ENCODE peak calls at places on chromosomes 16 and 17, in ten cellular contexts. One of them, this sample, is unnamed.

GRCh38 chr17:29569245-29569950 is 897 bp downstream of the TP53I13 start:
- DNase-seq in A549: no peak
- DNase-seq in CD8-positive, alpha-beta T cell: no peak
- DNase-seq in spleen: peak
- DNase-seq in Peyer's patch: no peak
- DNase-seq in HFFc6: peak
- DNase-seq in tibial nerve: no peak
- DNase-seq in GM10248: no peak
- DNase-seq in transverse colon: no peak
- DNase-seq in Calu3: no peak
- DNase-seq in this sample: no peak

GRCh38 chr17:76704799-76705198 is 6.0 kb downstream of the MXRA7 start:
- DNase-seq in tibial nerve: no peak
- DNase-seq in GM10248: no peak
- DNase-seq in Calu3: no peak
- DNase-seq in Peyer's patch: no peak
- DNase-seq in transverse colon: no peak
- DNase-seq in HFFc6: no peak
- DNase-seq in A549: no peak
- DNase-seq in spleen: no peak
- DNase-seq in CD8-positive, alpha-beta T cell: no peak
- DNase-seq in this sample: no peak

GRCh38 chr16:84925092-84925772 is 86.1 kb downstream of the ZDHHC7 start:
- DNase-seq in transverse colon: peak
- DNase-seq in HFFc6: no peak
- DNase-seq in GM10248: peak
- DNase-seq in spleen: peak
- DNase-seq in Calu3: peak
- DNase-seq in A549: peak
- DNase-seq in Peyer's patch: peak
- DNase-seq in CD8-positive, alpha-beta T cell: peak
- DNase-seq in tibial nerve: peak
- DNase-seq in this sample: peak

GRCh38 chr17:12402963-12403622 is 262.6 kb upstream of the MYOCD start:
- DNase-seq in A549: peak
- DNase-seq in Calu3: no peak
- DNase-seq in CD8-positive, alpha-beta T cell: no peak
- DNase-seq in tibial nerve: no peak
- DNase-seq in spleen: no peak
- DNase-seq in Peyer's patch: no peak
- DNase-seq in transverse colon: no peak
- DNase-seq in GM10248: no peak
- DNase-seq in HFFc6: peak
- DNase-seq in this sample: no peak

GRCh38 chr16:27676807-27677206 is 126.9 kb downstream of the KATNIP start:
- DNase-seq in GM10248: no peak
- DNase-seq in transverse colon: no peak
- DNase-seq in HFFc6: peak
- DNase-seq in Calu3: no peak
- DNase-seq in CD8-positive, alpha-beta T cell: no peak
- DNase-seq in Peyer's patch: no peak
- DNase-seq in A549: no peak
- DNase-seq in spleen: no peak
- DNase-seq in tibial nerve: no peak
- DNase-seq in this sample: no peak

GRCh38 chr17:81976332-81977210 is 858 bp upstream of the ASPSCR1 start:
- DNase-seq in HFFc6: no peak
- DNase-seq in Calu3: peak
- DNase-seq in A549: no peak
- DNase-seq in spleen: peak
- DNase-seq in CD8-positive, alpha-beta T cell: no peak
- DNase-seq in transverse colon: peak
- DNase-seq in tibial nerve: peak
- DNase-seq in Peyer's patch: peak
- DNase-seq in GM10248: no peak
- DNase-seq in this sample: no peak

GRCh38 chr16:22751104-22751667 is 62.8 kb upstream of the HS3ST2 start:
- DNase-seq in spleen: no peak
- DNase-seq in A549: no peak
- DNase-seq in Calu3: no peak
- DNase-seq in Peyer's patch: no peak
- DNase-seq in GM10248: no peak
- DNase-seq in transverse colon: no peak
- DNase-seq in CD8-positive, alpha-beta T cell: no peak
- DNase-seq in HFFc6: no peak
- DNase-seq in tibial nerve: no peak
- DNase-seq in this sample: no peak

GRCh38 chr16:81632392-81633146 is 146.5 kb upstream of the PLCG2 start:
- DNase-seq in CD8-positive, alpha-beta T cell: peak
- DNase-seq in tibial nerve: no peak
- DNase-seq in Calu3: peak
- DNase-seq in A549: peak
- DNase-seq in HFFc6: peak
- DNase-seq in Peyer's patch: no peak
- DNase-seq in spleen: peak
- DNase-seq in transverse colon: peak
- DNase-seq in GM10248: no peak
- DNase-seq in this sample: no peak

GRCh38 chr16:14112539-14112856 is 41.4 kb downstream of the MRTFB start:
- DNase-seq in CD8-positive, alpha-beta T cell: no peak
- DNase-seq in transverse colon: no peak
- DNase-seq in spleen: no peak
- DNase-seq in Peyer's patch: no peak
- DNase-seq in tibial nerve: no peak
- DNase-seq in GM10248: no peak
- DNase-seq in A549: no peak
- DNase-seq in Calu3: no peak
- DNase-seq in HFFc6: no peak
- DNase-seq in this sample: no peak

GRCh38 chr17:7839199-7839889 is 5.3 kb downstream of the KDM6B start:
- DNase-seq in tibial nerve: no peak
- DNase-seq in CD8-positive, alpha-beta T cell: no peak
- DNase-seq in Calu3: no peak
- DNase-seq in Peyer's patch: peak
- DNase-seq in A549: no peak
- DNase-seq in HFFc6: no peak
- DNase-seq in transverse colon: peak
- DNase-seq in GM10248: no peak
- DNase-seq in spleen: peak
- DNase-seq in this sample: no peak

GRCh38 chr16:27359051-27359450 is 42.9 kb upstream of the IL21R start:
- DNase-seq in Peyer's patch: no peak
- DNase-seq in spleen: no peak
- DNase-seq in CD8-positive, alpha-beta T cell: no peak
- DNase-seq in transverse colon: no peak
- DNase-seq in Calu3: no peak
- DNase-seq in GM10248: no peak
- DNase-seq in HFFc6: no peak
- DNase-seq in A549: no peak
- DNase-seq in tibial nerve: no peak
- DNase-seq in this sample: no peak

GRCh38 chr17:79991140-79991923 is 44.3 kb downstream of the TBC1D16 start:
- DNase-seq in spleen: peak
- DNase-seq in Peyer's patch: peak
- DNase-seq in GM10248: peak
- DNase-seq in Calu3: peak
- DNase-seq in A549: peak
- DNase-seq in HFFc6: peak
- DNase-seq in transverse colon: peak
- DNase-seq in tibial nerve: peak
- DNase-seq in CD8-positive, alpha-beta T cell: peak
- DNase-seq in this sample: peak

GRCh38 chr16:46621006-46621629 is at the start of gene SHCBP1:
- DNase-seq in CD8-positive, alpha-beta T cell: peak
- DNase-seq in transverse colon: peak
- DNase-seq in GM10248: peak
- DNase-seq in tibial nerve: peak
- DNase-seq in Peyer's patch: peak
- DNase-seq in A549: peak
- DNase-seq in Calu3: peak
- DNase-seq in HFFc6: peak
- DNase-seq in spleen: peak
- DNase-seq in this sample: peak

GRCh38 chr16:59470556-59470955 is 736.4 kb upstream of the GOT2 start:
- DNase-seq in spleen: no peak
- DNase-seq in tibial nerve: no peak
- DNase-seq in A549: no peak
- DNase-seq in GM10248: no peak
- DNase-seq in HFFc6: no peak
- DNase-seq in CD8-positive, alpha-beta T cell: no peak
- DNase-seq in transverse colon: no peak
- DNase-seq in Peyer's patch: no peak
- DNase-seq in Calu3: no peak
- DNase-seq in this sample: no peak

DNA sequence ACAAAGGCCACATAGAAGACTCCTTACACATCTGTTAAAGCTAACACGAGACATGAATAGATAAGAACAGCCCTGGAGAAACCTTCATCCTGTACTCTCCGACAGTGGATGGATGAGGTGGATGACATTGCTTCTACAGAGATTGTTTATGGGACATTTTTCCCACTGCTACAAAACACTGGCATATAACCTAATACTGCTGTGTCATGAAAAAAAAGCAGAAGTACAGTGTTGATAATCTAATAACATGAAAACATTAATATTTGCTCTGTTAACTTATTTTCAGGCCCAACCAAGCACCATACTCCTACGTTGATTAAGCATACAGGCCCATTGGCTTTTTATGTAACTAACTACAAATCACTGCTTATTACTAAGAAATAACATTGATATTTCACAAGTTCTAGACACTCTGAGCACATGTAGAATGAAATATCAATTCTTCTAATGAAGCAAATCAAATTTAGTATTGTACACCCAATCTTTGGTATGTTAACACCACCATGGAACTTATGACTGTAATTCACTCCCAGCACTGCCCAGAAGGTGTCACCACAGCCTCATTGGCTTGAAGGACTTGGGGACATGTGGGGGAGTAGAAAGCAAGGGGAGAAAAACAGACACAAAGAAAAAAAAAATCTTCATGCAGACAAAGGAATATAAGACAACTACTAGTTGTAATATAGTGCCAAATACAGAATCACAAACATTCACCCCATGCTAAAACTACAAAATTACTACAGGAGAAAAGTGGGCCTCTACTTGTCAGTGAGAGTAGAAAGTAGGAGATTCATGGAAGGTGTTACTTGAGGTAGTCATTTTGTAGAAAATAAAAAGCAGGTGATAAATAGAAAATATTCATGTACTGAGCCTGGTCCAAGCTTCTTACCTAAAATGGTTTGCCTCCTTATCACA is 330.0 kb upstream of the PMFBP1 start:
- DNase-seq in spleen: no peak
- DNase-seq in transverse colon: peak
- DNase-seq in GM10248: peak
- DNase-seq in Calu3: peak
- DNase-seq in Peyer's patch: peak
- DNase-seq in CD8-positive, alpha-beta T cell: no peak
- DNase-seq in A549: peak
- DNase-seq in tibial nerve: peak
- DNase-seq in HFFc6: peak
- DNase-seq in this sample: peak
- TF ChIP-seq CTCF in spleen: peak
- TF ChIP-seq CTCF in transverse colon: peak
- TF ChIP-seq CTCF in GM10248: peak
- TF ChIP-seq CTCF in Calu3: peak
- TF ChIP-seq CTCF in Peyer's patch: peak
- TF ChIP-seq CTCF in CD8-positive, alpha-beta T cell: peak
- TF ChIP-seq CTCF in A549: peak
- TF ChIP-seq CTCF in tibial nerve: peak
- TF ChIP-seq CTCF in HFFc6: peak
- TF ChIP-seq CTCF in this sample: peak

DNA sequence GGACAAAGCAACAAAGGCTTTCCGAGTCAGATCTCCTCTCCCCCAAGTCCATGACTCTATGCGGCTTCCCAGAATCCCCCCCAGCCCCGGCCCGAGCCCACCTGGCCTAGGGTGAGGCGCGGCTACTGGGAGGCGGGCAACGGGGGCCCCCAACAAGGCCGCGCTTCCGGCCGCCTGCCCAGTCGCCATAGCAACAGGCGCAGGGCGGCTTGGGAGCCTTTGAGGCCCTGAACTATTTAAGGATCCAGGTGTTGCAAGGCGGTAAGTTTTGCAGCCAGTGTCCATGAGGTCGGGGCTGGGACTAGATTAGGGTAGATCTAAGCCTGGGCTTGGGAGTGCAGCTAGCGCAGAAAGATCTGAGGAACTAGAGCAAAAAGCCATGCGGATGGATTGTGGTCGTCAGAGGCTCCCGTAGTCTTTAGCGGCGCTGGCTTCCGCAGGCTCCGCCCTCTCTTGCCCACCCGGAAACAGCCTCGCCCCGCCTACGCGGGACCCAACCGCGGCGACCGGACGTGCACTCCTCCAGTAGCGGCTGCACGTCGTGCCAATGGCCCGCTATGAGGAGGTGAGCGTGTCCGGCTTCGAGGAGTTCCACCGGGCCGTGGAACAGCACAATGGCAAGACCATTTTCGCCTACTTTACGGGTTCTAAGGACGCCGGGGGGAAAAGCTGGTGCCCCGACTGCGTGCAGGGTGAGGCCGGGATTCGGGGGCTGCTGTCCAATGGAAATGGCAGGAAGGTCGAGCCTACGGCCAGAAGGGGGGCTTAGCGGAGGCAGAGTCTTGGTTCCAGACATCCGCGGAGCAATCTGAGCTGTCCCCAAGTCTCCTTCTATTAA is at the start of the genes KIAA0753 and TXNDC17:
- DNase-seq in HFFc6: peak
- DNase-seq in Peyer's patch: peak
- DNase-seq in CD8-positive, alpha-beta T cell: peak
- DNase-seq in Calu3: peak
- DNase-seq in A549: peak
- DNase-seq in GM10248: peak
- DNase-seq in tibial nerve: peak
- DNase-seq in transverse colon: peak
- DNase-seq in spleen: peak
- DNase-seq in this sample: peak
- TF ChIP-seq CTCF in HFFc6: peak
- TF ChIP-seq CTCF in Peyer's patch: no peak
- TF ChIP-seq CTCF in CD8-positive, alpha-beta T cell: no peak
- TF ChIP-seq CTCF in Calu3: no peak
- TF ChIP-seq CTCF in A549: no peak
- TF ChIP-seq CTCF in GM10248: no peak
- TF ChIP-seq CTCF in tibial nerve: no peak
- TF ChIP-seq CTCF in transverse colon: no peak
- TF ChIP-seq CTCF in spleen: no peak
- TF ChIP-seq CTCF in this sample: no peak

GRCh38 chr17:73697872-73698271 is 53.6 kb upstream of the SDK2 start:
- DNase-seq in A549: no peak
- DNase-seq in Peyer's patch: no peak
- DNase-seq in transverse colon: peak
- DNase-seq in tibial nerve: no peak
- DNase-seq in HFFc6: no peak
- DNase-seq in Calu3: peak
- DNase-seq in CD8-positive, alpha-beta T cell: no peak
- DNase-seq in spleen: no peak
- DNase-seq in GM10248: no peak
- DNase-seq in this sample: no peak
- TF ChIP-seq CTCF in A549: no peak
- TF ChIP-seq CTCF in Peyer's patch: no peak
- TF ChIP-seq CTCF in transverse colon: peak
- TF ChIP-seq CTCF in tibial nerve: no peak
- TF ChIP-seq CTCF in HFFc6: no peak
- TF ChIP-seq CTCF in Calu3: no peak
- TF ChIP-seq CTCF in CD8-positive, alpha-beta T cell: no peak
- TF ChIP-seq CTCF in spleen: no peak
- TF ChIP-seq CTCF in GM10248: no peak
- TF ChIP-seq CTCF in this sample: no peak

GRCh38 chr17:44878627-44879221 is 20.5 kb downstream of the EFTUD2 start:
- DNase-seq in transverse colon: no peak
- DNase-seq in CD8-positive, alpha-beta T cell: no peak
- DNase-seq in Calu3: peak
- DNase-seq in GM10248: peak
- DNase-seq in A549: peak
- DNase-seq in HFFc6: peak
- DNase-seq in tibial nerve: peak
- DNase-seq in spleen: no peak
- DNase-seq in Peyer's patch: no peak
- DNase-seq in this sample: peak
- TF ChIP-seq CTCF in transverse colon: peak
- TF ChIP-seq CTCF in CD8-positive, alpha-beta T cell: peak
- TF ChIP-seq CTCF in Calu3: peak
- TF ChIP-seq CTCF in GM10248: peak
- TF ChIP-seq CTCF in A549: peak
- TF ChIP-seq CTCF in HFFc6: peak
- TF ChIP-seq CTCF in tibial nerve: peak
- TF ChIP-seq CTCF in spleen: peak
- TF ChIP-seq CTCF in Peyer's patch: peak
- TF ChIP-seq CTCF in this sample: peak

This sample was measured in GM13977.